ENCODE peak calls at places on chromosomes 5 and 9, in ten cellular contexts. B, D, V, R, Z, X, I, H, Y and F are unnamed samples.

GRCh38 chr5:163917741-163918140 is 412.3 kb downstream of the MAT2B start:
- DNase-seq in B (no peak), D (no peak), V (no peak), R (no peak), Z (no peak), X (peak; percentile 67), I (no peak), H (no peak), Y (no peak), F (no peak)

GRCh38 chr5:149829954-149830353 is 99.8 kb downstream of the PPARGC1B start:
- DNase-seq in B (no peak), D (no peak), V (no peak), R (no peak), Z (no peak), X (no peak), I (no peak), H (no peak), Y (no peak), F (no peak)

GRCh38 chr9:85451680-85452079 is 290.1 kb downstream of the AGTPBP1 start:
- DNase-seq in B (no peak), D (no peak), V (no peak), R (no peak), Z (no peak), X (no peak), I (no peak), H (no peak), Y (no peak), F (no peak)

GRCh38 chr5:8840237-8840636 is 705.6 kb downstream of the SEMA5A start:
- DNase-seq in B (no peak), D (no peak), V (no peak), R (no peak), Z (no peak), X (no peak), I (no peak), H (no peak), Y (no peak), F (no peak)

GRCh38 chr5:152560508-152561137 is 155.5 kb upstream of the NMUR2 start:
- DNase-seq in B (no peak), D (peak; percentile 70), V (peak; percentile 21), R (peak; percentile 44), Z (peak; percentile 76), X (peak; percentile 77), I (peak; percentile 41), H (peak; percentile 13), Y (no peak), F (peak; percentile 15)

GRCh38 chr9:113882181-113882580 is 6.1 kb downstream of the ZNF618 start:
- DNase-seq in B (no peak), D (no peak), V (no peak), R (no peak), Z (no peak), X (no peak), I (no peak), H (no peak), Y (no peak), F (no peak)

GRCh38 chr9:129456549-129457324 is 164.2 kb downstream of the C9orf50 start:
- DNase-seq in B (no peak), D (no peak), V (no peak), R (no peak), Z (no peak), X (no peak), I (no peak), H (no peak), Y (no peak), F (no peak)

GRCh38 chr9:113375057-113376023 is 1.4 kb downstream of the HDHD3 start:
- DNase-seq in B (no peak), D (peak; percentile 49), V (no peak), R (no peak), Z (peak; percentile 33), X (peak; percentile 47), I (no peak), H (no peak), Y (peak; percentile 46), F (no peak)

GRCh38 chr9:94801685-94802084 is 75.2 kb downstream of the AOPEP start:
- DNase-seq in B (no peak), D (no peak), V (no peak), R (no peak), Z (no peak), X (peak; percentile 60), I (no peak), H (no peak), Y (no peak), F (no peak)

GRCh38 chr5:145811834-145812625 is 23.1 kb downstream of the PRELID2 start:
- DNase-seq in B (no peak), D (no peak), V (no peak), R (no peak), Z (no peak), X (peak; percentile 64), I (no peak), H (no peak), Y (no peak), F (no peak)

GRCh38 chr5:124963236-124963929 is 216.9 kb upstream of the ZNF608 start:
- DNase-seq in B (no peak), D (no peak), V (no peak), R (peak; percentile 12), Z (no peak), X (peak; percentile 81), I (no peak), H (no peak), Y (peak; percentile 87), F (no peak)

GRCh38 chr5:3517331-3517730 is 78.3 kb upstream of the IRX1 start:
- DNase-seq in B (no peak), D (no peak), V (no peak), R (no peak), Z (no peak), X (no peak), I (no peak), H (no peak), Y (no peak), F (no peak)

GRCh38 chr5:28301676-28302075 is 1263.3 kb upstream of the CDH9 start:
- DNase-seq in B (no peak), D (no peak), V (no peak), R (no peak), Z (no peak), X (peak; percentile 86), I (no peak), H (no peak), Y (peak; percentile 62), F (no peak)

GRCh38 chr9:126430124-126430523 is 103.5 kb downstream of the MVB12B start:
- DNase-seq in B (no peak), D (no peak), V (no peak), R (no peak), Z (no peak), X (no peak), I (no peak), H (no peak), Y (no peak), F (no peak)

GRCh38 chr9:128580731-128581130 is 28.3 kb downstream of the SPTAN1 start:
- DNase-seq in B (no peak), D (no peak), V (no peak), R (no peak), Z (no peak), X (no peak), I (no peak), H (no peak), Y (no peak), F (no peak)

GRCh38 chr9:110468950-110469349 is 110.6 kb downstream of the SVEP1 start:
- DNase-seq in B (no peak), D (no peak), V (no peak), R (no peak), Z (no peak), X (no peak), I (no peak), H (no peak), Y (no peak), F (no peak)

GRCh38 chr9:110463499-110463898 is 116.0 kb downstream of the SVEP1 start:
- DNase-seq in B (no peak), D (no peak), V (no peak), R (no peak), Z (no peak), X (no peak), I (no peak), H (no peak), Y (no peak), F (no peak)

GRCh38 chr9:110464321-110464720 is 115.2 kb downstream of the SVEP1 start:
- DNase-seq in B (no peak), D (no peak), V (no peak), R (no peak), Z (no peak), X (peak; percentile 2), I (no peak), H (no peak), Y (no peak), F (no peak)
- TF ChIP-seq CTCF in B (no peak), D (no peak), V (no peak), R (no peak), Z (no peak), X (no peak), I (no peak), H (no peak), Y (no peak), F (no peak)

GRCh38 chr9:121500165-121500478 is 478 bp upstream of the GGTA1 start:
- DNase-seq in B (no peak), D (no peak), V (no peak), R (no peak), Z (no peak), X (peak; percentile 29), I (no peak), H (no peak), Y (no peak), F (no peak)
- H3K4me3 ChIP-seq in B (peak overlapping the region; percentile 46), D (peak overlapping the region; percentile 63), V (peak overlapping the region; percentile 56), R (no peak overlapping the region), Z (peak overlapping the region; percentile 72), X (peak overlapping the region; percentile 35), I (peak overlapping the region; percentile 0), H (no peak overlapping the region), Y (peak overlapping the region; percentile 58), F (no peak overlapping the region)

DNA sequence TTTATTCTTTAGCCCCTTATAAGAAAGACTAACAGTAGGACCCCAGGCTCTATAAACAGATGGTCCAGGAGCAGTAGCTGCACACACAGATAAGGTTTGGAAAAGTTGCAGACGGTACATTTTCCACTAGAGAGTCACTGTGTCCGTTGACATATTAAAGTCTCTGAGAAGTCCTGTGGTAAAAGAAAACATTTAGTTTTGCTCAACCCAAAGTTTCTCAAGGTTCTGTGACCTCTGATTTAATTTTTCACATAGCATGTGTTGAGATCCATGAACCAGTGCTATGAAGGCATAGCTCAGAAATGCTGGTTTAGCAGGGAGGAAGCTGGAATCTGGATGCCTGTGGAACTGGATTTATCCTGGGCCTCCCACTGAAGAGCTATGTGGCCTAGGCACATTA is 62.7 kb upstream of the RASEF start:
- DNase-seq in B (no peak), D (no peak), V (no peak), R (no peak), Z (no peak), X (no peak), I (no peak), H (no peak), Y (no peak), F (no peak)
- TF ChIP-seq CTCF in B (no peak), D (no peak), V (no peak), R (no peak), Z (no peak), X (no peak), I (no peak), H (no peak), Y (no peak), F (no peak)

DNA sequence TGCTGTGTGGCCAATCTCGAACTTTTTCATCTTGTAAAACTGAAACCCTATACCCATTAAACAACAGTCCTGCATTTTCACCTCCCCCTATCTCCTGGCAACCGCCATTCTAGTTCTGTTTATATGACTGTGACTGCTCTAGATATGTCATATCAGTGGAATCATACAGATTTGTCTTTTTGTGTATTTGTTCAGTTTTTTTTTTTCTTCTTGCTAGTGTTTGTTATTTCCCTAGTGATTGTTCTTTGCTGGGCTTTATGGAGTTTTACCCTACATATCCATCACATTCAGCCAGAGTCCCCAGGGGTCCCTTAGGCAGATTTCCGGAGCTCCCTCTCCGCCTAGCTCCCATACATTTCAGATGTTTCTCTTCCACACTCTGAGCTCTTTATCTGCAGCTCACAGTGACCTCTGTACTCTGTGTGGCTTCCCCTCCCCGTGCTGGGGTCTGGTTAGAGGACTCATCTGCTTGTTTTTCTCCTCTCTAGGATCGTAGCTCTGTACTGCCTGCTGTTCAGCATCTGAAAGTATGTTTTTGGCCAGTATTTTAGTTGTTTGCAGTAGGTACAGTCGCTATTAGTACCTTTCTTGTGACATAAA is 25.1 kb upstream of the CARTPT start:
- DNase-seq in B (no peak), D (no peak), V (no peak), R (no peak), Z (no peak), X (no peak), I (no peak), H (no peak), Y (no peak), F (no peak)
- H3K4me3 ChIP-seq in B (no peak overlapping the region), D (no peak overlapping the region), V (no peak overlapping the region), R (no peak overlapping the region), Z (no peak overlapping the region), X (no peak overlapping the region), I (no peak overlapping the region), H (no peak overlapping the region), Y (no peak overlapping the region), F (no peak overlapping the region)